ENCODE peak calls at places on chromosome 15, in nine cellular contexts. R, Z, Y, E, F, C, X, I and L are unnamed samples.

GRCh38 chr15:26082833-26083174 is 219.7 kb upstream of the ATP10A start:
- DNase-seq in R (no peak), Z (no peak), Y (no peak), E (no peak), F (no peak), C (no peak), X (no peak), I (no peak), L (no peak)

GRCh38 chr15:64636101-64636500 is 139.3 kb downstream of the RBPMS2 start:
- DNase-seq in R (peak), Z (no peak), Y (no peak), E (no peak), F (no peak), C (no peak), X (no peak), I (no peak), L (no peak)

GRCh38 chr15:52783191-52783829 is 6.8 kb downstream of the ONECUT1 start:
- DNase-seq in R (peak), Z (peak), Y (peak), E (no peak), F (no peak), C (no peak), X (peak), I (no peak), L (no peak)

GRCh38 chr15:35394416-35394815 is 151.5 kb downstream of the DPH6 start:
- DNase-seq in R (peak), Z (no peak), Y (no peak), E (no peak), F (no peak), C (no peak), X (no peak), I (no peak), L (no peak)

GRCh38 chr15:24678485-24678884 is 2.9 kb downstream of the NPAP1 start:
- DNase-seq in R (no peak), Z (no peak), Y (no peak), E (no peak), F (no peak), C (no peak), X (peak), I (no peak), L (no peak)

GRCh38 chr15:62782100-62782791 is 260.3 kb upstream of the TPM1 start:
- DNase-seq in R (peak), Z (peak), Y (peak), E (peak), F (no peak), C (peak), X (peak), I (peak), L (peak)

GRCh38 chr15:32716960-32717289 is 879 bp upstream of the GREM1 start:
- DNase-seq in R (no peak), Z (no peak), Y (peak), E (no peak), F (no peak), C (no peak), X (no peak), I (no peak), L (no peak)

GRCh38 chr15:77004189-77004588 is 9.3 kb downstream of the PSTPIP1 start:
- DNase-seq in R (no peak), Z (no peak), Y (no peak), E (no peak), F (no peak), C (no peak), X (no peak), I (no peak), L (no peak)

GRCh38 chr15:64635486-64635815 is 139.9 kb downstream of the RBPMS2 start:
- DNase-seq in R (peak), Z (no peak), Y (no peak), E (peak), F (no peak), C (no peak), X (no peak), I (no peak), L (no peak)

GRCh38 chr15:36392666-36393266 is 186.7 kb upstream of the CDIN1 start:
- DNase-seq in R (no peak), Z (no peak), Y (no peak), E (no peak), F (no peak), C (peak), X (no peak), I (no peak), L (no peak)

GRCh38 chr15:52709172-52709979 is 30.2 kb upstream of the ATOSA start:
- DNase-seq in R (no peak), Z (peak), Y (no peak), E (no peak), F (peak), C (no peak), X (no peak), I (no peak), L (peak)

GRCh38 chr15:49826640-49827281 is 205.9 kb downstream of the DTWD1 start:
- DNase-seq in R (no peak), Z (no peak), Y (no peak), E (no peak), F (no peak), C (no peak), X (no peak), I (no peak), L (no peak)

GRCh38 chr15:20344601-20345400 is 196.8 kb downstream of the GOLGA6L6 start:
- DNase-seq in R (no peak), Z (peak), Y (peak), E (no peak), F (no peak), C (no peak), X (peak), I (no peak), L (no peak)

GRCh38 chr15:80695099-80695910 is at the start of gene ABHD17C:
- DNase-seq in R (peak), Z (peak), Y (peak), E (no peak), F (peak), C (peak), X (peak), I (no peak), L (peak)

GRCh38 chr15:75355369-75355768 is 8.5 kb downstream of the NEIL1 start:
- DNase-seq in R (no peak), Z (no peak), Y (peak), E (no peak), F (no peak), C (no peak), X (peak), I (no peak), L (no peak)

GRCh38 chr15:44099671-44100070 is 95.4 kb downstream of the FRMD5 start:
- DNase-seq in R (peak), Z (no peak), Y (no peak), E (no peak), F (no peak), C (no peak), X (no peak), I (no peak), L (no peak)

GRCh38 chr15:89129123-89129815 is 41.0 kb downstream of the ABHD2 start:
- DNase-seq in R (peak), Z (peak), Y (peak), E (no peak), F (no peak), C (peak), X (no peak), I (no peak), L (peak)

GRCh38 chr15:79172032-79172481 is 81.5 kb upstream of the RASGRF1 start:
- DNase-seq in R (peak), Z (no peak), Y (no peak), E (no peak), F (no peak), C (no peak), X (no peak), I (no peak), L (no peak)
- TF ChIP-seq CTCF in R (no peak), Z (no peak), Y (no peak), E (no peak), F (peak), C (no peak), X (no peak), I (no peak), L (peak)

GRCh38 chr15:59105839-59106238 is 893 bp downstream of the CCNB2 start:
- DNase-seq in R (no peak), Z (no peak), Y (no peak), E (no peak), F (no peak), C (peak), X (peak), I (no peak), L (no peak)
- TF ChIP-seq CTCF in R (no peak), Z (no peak), Y (no peak), E (peak), F (peak), C (peak), X (no peak), I (peak), L (no peak)

GRCh38 chr15:38440353-38441129 is 13.4 kb upstream of the FAM98B start:
- DNase-seq in R (peak), Z (peak), Y (peak), E (peak), F (peak), C (peak), X (no peak), I (peak), L (peak)
- TF ChIP-seq CTCF in R (peak), Z (peak), Y (peak), E (peak), F (peak), C (peak), X (peak), I (peak), L (peak)

DNA sequence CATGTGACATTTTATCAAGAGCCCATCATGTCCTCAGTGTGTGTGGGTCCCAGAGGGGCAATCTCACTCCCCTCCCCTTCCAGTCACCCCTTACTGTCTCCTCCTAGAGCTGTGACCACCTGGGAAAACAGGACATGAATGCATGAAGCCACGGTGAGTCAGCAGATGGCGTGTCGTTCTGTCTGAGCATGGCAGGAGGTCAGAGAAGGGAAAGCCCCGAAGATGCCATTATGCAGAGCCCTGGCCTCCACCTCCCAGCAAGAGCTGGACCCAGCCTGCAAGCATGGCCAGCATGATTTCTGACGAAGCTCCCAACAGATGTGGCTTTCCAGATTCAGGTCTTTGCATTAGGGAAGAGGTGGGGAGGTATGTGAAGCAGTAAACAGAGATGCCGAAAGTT is 118.4 kb downstream of the TLE3 start:
- DNase-seq in R (no peak), Z (no peak), Y (peak), E (no peak), F (peak), C (peak), X (no peak), I (no peak), L (no peak)
- TF ChIP-seq CTCF in R (no peak), Z (no peak), Y (peak), E (no peak), F (peak), C (no peak), X (no peak), I (no peak), L (no peak)

DNA sequence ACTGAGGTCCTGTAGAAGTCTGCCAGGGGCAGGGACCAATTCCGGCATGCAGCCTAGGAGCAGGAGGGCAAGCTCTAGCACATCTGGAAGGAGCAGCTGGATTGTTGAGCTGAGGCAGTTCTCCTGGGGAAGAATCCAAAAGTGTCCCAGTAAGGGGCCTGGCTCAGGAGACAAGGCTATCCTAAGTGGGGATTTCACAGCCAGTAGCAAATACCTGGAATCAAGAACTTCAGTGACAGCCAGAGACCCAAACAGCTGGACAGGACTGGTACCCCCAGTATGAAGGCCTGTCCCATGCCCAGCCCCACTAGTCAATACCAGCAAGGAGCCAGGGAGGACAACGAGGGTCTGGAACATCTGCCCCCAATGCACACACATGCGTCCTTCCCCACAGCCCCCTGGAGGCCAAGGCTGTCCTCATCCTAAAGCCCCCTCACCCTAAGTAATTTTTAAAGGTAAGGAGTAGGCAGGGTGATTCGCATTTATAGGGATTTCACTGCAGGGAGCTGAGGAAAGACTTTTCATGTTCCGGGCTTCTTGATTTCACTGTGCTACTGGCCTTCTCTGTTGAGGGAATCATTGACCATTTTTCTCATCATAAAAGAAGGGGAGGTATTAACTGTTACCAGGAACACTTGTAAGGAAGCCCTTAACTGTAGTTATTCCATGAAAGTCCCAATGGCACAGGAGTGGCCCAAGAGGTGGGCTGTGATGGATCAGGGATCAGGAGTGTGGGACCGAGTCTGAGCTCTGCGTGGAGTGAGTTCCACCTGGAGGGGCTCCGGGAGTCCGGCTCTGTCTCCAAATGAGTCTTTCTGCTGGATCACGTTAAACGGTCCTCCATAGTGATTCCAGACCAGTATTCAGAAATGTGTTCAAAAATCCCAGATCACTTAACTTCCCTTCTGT is 2.6 kb upstream of the CHSY1 start:
- DNase-seq in R (no peak), Z (no peak), Y (no peak), E (no peak), F (no peak), C (no peak), X (no peak), I (no peak), L (no peak)
- TF ChIP-seq CTCF in R (no peak), Z (no peak), Y (no peak), E (no peak), F (no peak), C (no peak), X (no peak), I (no peak), L (no peak)

DNA sequence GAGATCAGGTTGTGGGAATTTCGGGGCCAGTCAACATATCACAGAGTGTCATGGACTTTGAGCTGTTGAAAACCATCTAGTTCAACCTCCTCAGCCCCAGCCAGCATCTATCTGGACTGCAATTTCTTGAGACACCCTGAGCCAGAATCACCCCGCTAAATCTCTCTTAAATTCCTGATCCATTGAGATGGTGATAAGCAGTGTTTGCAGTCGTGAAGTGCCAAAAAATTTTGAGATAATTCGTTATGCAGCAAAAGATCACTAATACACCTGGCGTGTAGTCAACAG is 29.3 kb downstream of the TMED3 start:
- DNase-seq in R (no peak), Z (no peak), Y (no peak), E (no peak), F (no peak), C (no peak), X (no peak), I (no peak), L (no peak)
- TF ChIP-seq CTCF in R (no peak), Z (no peak), Y (no peak), E (no peak), F (no peak), C (no peak), X (no peak), I (no peak), L (no peak)

GRCh38 chr15:40803688-40804087 is 3.2 kb upstream of the ZFYVE19 start:
- DNase-seq in R (no peak), Z (no peak), Y (no peak), E (no peak), F (no peak), C (no peak), X (no peak), I (no peak), L (no peak)
- TF ChIP-seq CTCF in R (no peak), Z (no peak), Y (no peak), E (no peak), F (no peak), C (peak), X (no peak), I (no peak), L (no peak)

GRCh38 chr15:93524432-93524831 is 435.4 kb upstream of the RGMA start:
- DNase-seq in R (no peak), Z (peak), Y (no peak), E (no peak), F (no peak), C (no peak), X (no peak), I (no peak), L (no peak)

GRCh38 chr15:93515256-93516044 is 426.4 kb upstream of the RGMA start:
- DNase-seq in R (no peak), Z (no peak), Y (no peak), E (no peak), F (no peak), C (no peak), X (no peak), I (no peak), L (no peak)

GRCh38 chr15:93523490-93523889 is 434.5 kb upstream of the RGMA start:
- DNase-seq in R (no peak), Z (no peak), Y (no peak), E (peak), F (no peak), C (no peak), X (no peak), I (no peak), L (no peak)

GRCh38 chr15:93520206-93520605 is 431.2 kb upstream of the RGMA start:
- DNase-seq in R (no peak), Z (no peak), Y (no peak), E (no peak), F (no peak), C (no peak), X (no peak), I (no peak), L (no peak)
- TF ChIP-seq CTCF in R (no peak), Z (no peak), Y (no peak), E (no peak), F (no peak), C (no peak), X (no peak), I (no peak), L (no peak)

GRCh38 chr15:65963358-65963757 is 94.1 kb downstream of the RAB11A start:
- DNase-seq in R (no peak), Z (no peak), Y (no peak), E (no peak), F (no peak), C (no peak), X (no peak), I (no peak), L (no peak)

GRCh38 chr15:65963911-65964482 is 94.7 kb downstream of the RAB11A start:
- DNase-seq in R (no peak), Z (no peak), Y (no peak), E (no peak), F (no peak), C (no peak), X (no peak), I (no peak), L (no peak)

GRCh38 chr15:65960586-65960985 is 91.3 kb downstream of the RAB11A start:
- DNase-seq in R (no peak), Z (no peak), Y (no peak), E (no peak), F (no peak), C (no peak), X (no peak), I (no peak), L (no peak)

GRCh38 chr15:65964792-65965433 is 95.6 kb downstream of the RAB11A start:
- DNase-seq in R (no peak), Z (no peak), Y (no peak), E (no peak), F (no peak), C (no peak), X (no peak), I (no peak), L (no peak)

GRCh38 chr15:65962187-65962586 is 92.9 kb downstream of the RAB11A start:
- DNase-seq in R (no peak), Z (no peak), Y (no peak), E (no peak), F (no peak), C (peak), X (no peak), I (no peak), L (no peak)
- TF ChIP-seq CTCF in R (no peak), Z (no peak), Y (no peak), E (no peak), F (no peak), C (peak), X (peak), I (no peak), L (no peak)

GRCh38 chr15:91522609-91523332 is 330.7 kb upstream of the SLCO3A1 start:
- DNase-seq in R (peak), Z (no peak), Y (no peak), E (peak), F (no peak), C (peak), X (peak), I (no peak), L (no peak)
- TF ChIP-seq CTCF in R (no peak), Z (no peak), Y (no peak), E (peak), F (no peak), C (peak), X (peak), I (no peak), L (no peak)